ENCODE peak calls at places on chromosomes 16 and 17, in four cellular contexts. Y is mesenchymal stem cell, K is mesendoderm, I is H1. U is an unnamed sample.
A peak's percentile ranks its signal among the peaks of the same experiment; 100 is the strongest.

GRCh38 chr17:73010414-73010813 is 82.1 kb downstream of the SLC39A11 start:
- DNase-seq in Y (no peak), I (no peak), K (no peak), U (no peak)

GRCh38 chr16:67311607-67312449 is 14.7 kb downstream of the KCTD19 start:
- DNase-seq in K (no peak), I (no peak), Y (peak; percentile 100), U (no peak)

GRCh38 chr17:10073026-10073425 is 125.4 kb downstream of the GAS7 start:
- DNase-seq in K (no peak), Y (no peak), I (no peak), U (no peak)

GRCh38 chr17:6924121-6924676 is 71.7 kb upstream of the ALOX12 start:
- DNase-seq in K (no peak), Y (no peak), I (no peak), U (no peak)

GRCh38 chr17:17783825-17784598 is 52.8 kb downstream of the SREBF1 start:
- DNase-seq in I (no peak), Y (peak; percentile 68), K (peak; percentile 66), U (peak; percentile 67)

GRCh38 chr16:8564934-8565345 is 25.4 kb downstream of the TMEM114 start:
- DNase-seq in K (no peak), Y (no peak), I (no peak), U (no peak)

GRCh38 chr17:15399443-15399842 is 58.0 kb upstream of the TEKT3 start:
- DNase-seq in K (no peak), I (no peak), Y (no peak), U (peak; percentile 19)

GRCh38 chr16:89144681-89145080 is 26.9 kb upstream of the CDH15 start:
- DNase-seq in I (no peak), K (no peak), Y (no peak), U (no peak)

GRCh38 chr16:53415504-53415903 is 18.8 kb upstream of the RBL2 start:
- DNase-seq in K (peak; percentile 83), I (no peak), Y (no peak), U (peak; percentile 66)

GRCh38 chr16:50152386-50152806 is 710 bp upstream of the TENT4B start:
- DNase-seq in Y (peak; percentile 58), I (peak; percentile 71), K (no peak), U (no peak)

GRCh38 chr17:17416007-17416399 is 60.8 kb upstream of the MED9 start:
- DNase-seq in I (no peak), K (peak; percentile 84), Y (peak; percentile 83), U (peak; percentile 84)

GRCh38 chr17:28384281-28385036 is 13.0 kb downstream of the SARM1 start:
- DNase-seq in K (no peak), I (peak; percentile 77), Y (peak; percentile 28), U (peak; percentile 75)

GRCh38 chr17:38869647-38870258 is at the start of gene LASP1:
- DNase-seq in I (peak; percentile 84), K (peak; percentile 92), Y (peak; percentile 89), U (no peak)

GRCh38 chr17:80474933-80475915 is 1.2 kb downstream of the NPTX1 start:
- DNase-seq in Y (no peak), K (no peak), I (peak; percentile 62), U (no peak)

GRCh38 chr17:73419051-73419450 is 107.2 kb upstream of the CDC42EP4 start:
- DNase-seq in I (no peak), Y (no peak), K (no peak), U (no peak)

DNA sequence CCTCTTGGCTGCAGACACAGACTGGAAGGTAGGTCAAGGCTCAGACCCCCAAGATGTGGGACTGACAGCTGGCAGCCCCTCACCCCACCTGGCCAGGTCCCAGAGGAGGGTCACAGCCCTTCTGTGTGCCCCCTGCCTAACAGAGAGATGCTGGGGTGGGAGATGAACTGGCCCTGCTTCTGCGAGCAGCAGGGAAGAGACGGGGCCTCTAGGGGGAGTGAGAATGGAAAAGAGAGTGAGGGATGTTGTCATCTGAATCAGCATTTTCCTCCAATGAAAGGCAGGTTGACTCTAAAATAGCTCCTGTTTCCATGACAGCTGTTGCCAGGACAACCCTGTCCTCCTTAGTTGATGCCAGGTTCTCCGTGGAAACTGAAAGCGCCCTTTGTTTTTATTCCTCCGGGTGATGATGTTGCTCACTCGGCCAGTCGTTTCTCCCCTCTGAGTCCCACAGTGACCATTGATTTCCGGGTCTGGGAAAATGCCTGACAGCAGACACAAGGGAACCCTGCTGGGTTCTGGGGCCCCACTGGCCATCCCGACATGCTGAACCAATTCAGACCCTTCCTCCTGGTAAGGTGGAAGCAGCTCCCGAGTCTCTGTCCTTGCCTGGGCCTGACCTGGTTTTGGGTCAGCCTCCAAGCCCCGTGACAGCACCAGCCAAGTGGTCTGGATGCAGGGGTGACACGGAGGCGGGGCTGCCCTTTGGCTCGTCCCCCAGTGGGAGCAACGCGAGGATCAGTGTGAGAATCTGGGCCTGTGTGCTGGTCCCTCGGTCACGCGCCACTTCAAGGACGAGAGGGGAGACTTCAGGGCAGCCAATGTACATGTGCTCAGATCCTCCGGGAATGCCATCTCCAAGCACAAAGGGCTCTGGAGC is 4.7 kb upstream of the NDRG4 start:
- DNase-seq in Y (peak; percentile 99), K (peak; percentile 99), I (peak; percentile 79), U (peak; percentile 91)
- H2AK5ac ChIP-seq in Y (no peak overlapping the region), K (no peak overlapping the region), I (no peak overlapping the region), U (no peak overlapping the region)

GRCh38 chr16:29813644-29814562 is 1.9 kb downstream of the PRRT2 start:
- DNase-seq in Y (no peak), K (no peak), I (no peak), U (no peak)
- H2AK5ac ChIP-seq in Y (no peak overlapping the region), K (peak overlapping the region; percentile 95), I (peak overlapping the region; percentile 40), U (no peak overlapping the region)

DNA sequence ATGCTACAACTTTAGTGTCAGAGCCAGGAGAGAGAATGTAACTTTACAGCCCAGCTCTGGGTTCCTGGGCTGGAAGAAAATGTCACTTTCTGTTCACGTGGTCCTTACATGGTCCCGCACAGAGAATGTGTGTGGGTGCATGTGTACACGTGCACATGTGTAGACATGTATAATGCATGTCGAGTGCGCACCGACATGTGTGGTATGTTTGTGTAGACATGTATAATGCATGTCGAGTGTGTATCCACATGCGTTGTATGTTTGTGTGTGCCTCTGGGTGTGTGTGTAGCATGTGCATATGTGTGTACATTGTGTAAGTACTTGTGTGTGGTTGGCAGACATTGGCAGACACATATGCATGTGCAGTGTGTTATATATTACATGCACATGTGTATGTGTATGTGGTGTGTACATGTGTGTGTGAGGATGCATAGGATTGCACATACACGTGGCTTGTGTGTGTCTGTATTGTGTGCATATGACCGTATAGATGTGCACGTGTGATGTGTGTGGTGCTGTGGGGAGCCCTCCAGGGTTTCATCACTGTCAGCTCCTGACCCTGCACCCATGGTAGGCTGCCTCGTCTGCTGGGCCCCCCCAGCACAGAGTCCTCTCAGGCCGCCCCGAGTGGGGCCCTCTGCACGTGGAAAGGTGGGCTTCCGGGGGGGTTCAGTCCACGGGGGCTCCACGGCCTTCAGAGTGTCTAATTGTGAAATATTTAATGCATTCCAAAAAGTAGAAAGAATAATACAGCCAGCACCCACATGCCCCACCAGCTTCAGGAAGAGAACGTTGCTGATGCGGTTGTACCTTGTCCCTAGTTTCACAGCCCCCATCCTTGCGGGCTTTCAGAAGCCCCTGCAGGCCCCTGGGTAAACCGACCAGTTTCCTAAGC is 214.2 kb upstream of the GSE1 start:
- DNase-seq in Y (no peak), I (peak; percentile 34), K (no peak), U (no peak)
- H2AK5ac ChIP-seq in Y (no peak overlapping the region), I (peak overlapping the region; percentile 16), K (no peak overlapping the region), U (no peak overlapping the region)

DNA sequence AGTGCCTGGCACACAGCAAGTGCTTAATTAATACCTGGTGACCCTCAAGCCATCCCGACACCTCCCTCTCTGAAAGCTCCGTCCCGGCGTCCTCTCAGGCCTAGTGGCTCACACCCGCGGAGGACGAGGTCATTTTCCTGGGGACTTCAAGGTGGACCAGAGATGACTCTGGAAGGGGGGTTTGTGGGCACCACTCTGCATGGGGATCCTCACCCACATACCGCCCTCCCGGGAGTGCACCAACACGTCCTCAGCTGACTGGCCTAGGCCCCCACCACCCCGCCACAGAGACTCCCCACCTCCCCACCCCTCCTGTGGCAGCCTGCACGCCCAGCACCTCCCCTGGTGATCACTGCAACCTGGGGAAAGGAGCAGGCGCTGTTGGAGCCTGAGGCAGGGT is 2.5 kb upstream of the SOX8 start:
- DNase-seq in Y (no peak), K (no peak), I (no peak), U (no peak)
- H2AK5ac ChIP-seq in Y (no peak overlapping the region), K (no peak overlapping the region), I (no peak overlapping the region), U (no peak overlapping the region)

GRCh38 chr17:37718383-37719048 is 26.3 kb downstream of the HNF1B start:
- DNase-seq in Y (no peak), I (no peak), K (no peak), U (no peak)

GRCh38 chr17:37713624-37714023 is 31.2 kb downstream of the HNF1B start:
- DNase-seq in I (no peak), Y (no peak), K (no peak), U (no peak)

GRCh38 chr17:37717627-37718382 is 27.1 kb downstream of the HNF1B start:
- DNase-seq in Y (no peak), K (no peak), I (no peak), U (no peak)

GRCh38 chr17:37713028-37713431 is 31.8 kb downstream of the HNF1B start:
- DNase-seq in I (no peak), Y (no peak), K (no peak), U (no peak)

DNA sequence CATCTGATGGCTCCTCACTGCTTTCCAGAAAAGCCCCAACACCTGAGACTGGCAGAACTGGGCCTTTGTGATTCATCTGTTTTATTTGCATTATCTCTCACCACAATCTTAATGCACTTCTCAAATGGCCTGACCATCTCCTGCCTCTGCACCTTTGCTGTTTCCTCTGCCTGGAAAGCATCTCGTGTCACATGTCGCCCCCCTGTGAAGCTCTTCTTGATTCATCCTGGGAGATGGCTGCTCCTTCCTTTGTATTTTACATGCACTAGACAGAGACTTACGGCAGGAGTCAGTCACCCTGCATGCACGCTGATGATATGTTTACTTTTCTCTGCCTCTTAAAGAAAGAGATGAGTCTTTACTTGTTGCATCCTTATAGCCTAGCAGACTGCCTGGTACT is 30.0 kb downstream of the HNF1B start:
- DNase-seq in K (no peak), I (no peak), Y (no peak), U (no peak)
- H2AK5ac ChIP-seq in K (no peak overlapping the region), I (no peak overlapping the region), Y (no peak overlapping the region), U (no peak overlapping the region)

DNA sequence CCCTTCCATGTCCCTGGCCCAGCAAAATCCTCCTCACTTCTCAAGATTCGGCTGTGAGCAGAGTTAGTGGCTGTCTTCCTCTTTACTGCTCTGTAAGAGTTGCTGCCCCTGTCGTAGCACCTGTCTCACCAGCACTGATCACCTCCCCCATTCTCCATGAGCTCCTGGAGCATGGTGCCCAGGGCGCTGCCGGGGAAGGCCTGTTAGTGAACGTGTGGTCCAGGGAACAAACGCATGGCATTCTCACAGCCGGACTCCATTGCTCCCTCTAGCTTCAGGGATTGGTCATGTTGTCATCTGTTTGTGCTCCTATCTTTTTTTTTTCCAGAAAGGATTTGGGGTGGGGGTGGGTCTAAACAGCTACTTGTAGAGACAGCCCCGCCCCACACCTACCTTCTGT is 141.2 kb downstream of the CMIP start:
- DNase-seq in I (no peak), K (peak; percentile 89), Y (peak; percentile 35), U (peak; percentile 57)
- H2AK5ac ChIP-seq in I (no peak overlapping the region), K (no peak overlapping the region), Y (no peak overlapping the region), U (no peak overlapping the region)

GRCh38 chr16:11111891-11112634 is 143.9 kb downstream of the SOCS1 start:
- DNase-seq in K (no peak), Y (no peak), I (no peak), U (no peak)
- H2AK5ac ChIP-seq in K (no peak overlapping the region), Y (no peak overlapping the region), I (no peak overlapping the region), U (no peak overlapping the region)

U was measured in H9.